ENCODE peak calls at places on chromosome 15, in eight cellular contexts. E is A549, D is Peyer's patch, N is aorta, V is SJSA1, W is PC-3, P is upper lobe of right lung, S is dorsolateral prefrontal cortex. O is an unnamed sample.

GRCh38 chr15:55742927-55743614 is at the start of gene PRTG:
- DNase-seq in E (peak), D (no peak), N (peak), V (peak), W (peak), P (peak), S (no peak), O (no peak)

GRCh38 chr15:63372018-63372705 is 9.5 kb downstream of the CA12 start:
- DNase-seq in E (peak), D (no peak), N (peak), V (peak), W (peak), P (no peak), S (no peak), O (peak)

GRCh38 chr15:78620021-78620838 is 566 bp downstream of the CHRNA3 start:
- DNase-seq in E (peak), D (no peak), N (no peak), V (peak), W (no peak), P (peak), S (no peak), O (no peak)

GRCh38 chr15:33094336-33094735 is 100.2 kb downstream of the FMN1 start:
- DNase-seq in E (no peak), D (no peak), N (no peak), V (no peak), W (no peak), P (no peak), S (no peak), O (no peak)

GRCh38 chr15:40511472-40512133 is 40.8 kb downstream of the CHST14 start:
- DNase-seq in E (peak), D (no peak), N (peak), V (no peak), W (peak), P (peak), S (no peak), O (no peak)

GRCh38 chr15:63601026-63601726 is 4.0 kb downstream of the FBXL22 start:
- DNase-seq in E (peak), D (peak), N (peak), V (no peak), W (no peak), P (peak), S (no peak), O (no peak)

GRCh38 chr15:58873267-58873666 is 60.2 kb downstream of the SLTM start:
- DNase-seq in E (no peak), D (no peak), N (no peak), V (no peak), W (peak), P (no peak), S (no peak), O (no peak)

GRCh38 chr15:83210619-83211018 is 3.0 kb upstream of the HDGFL3 start:
- DNase-seq in E (no peak), D (no peak), N (no peak), V (no peak), W (peak), P (no peak), S (no peak), O (no peak)

GRCh38 chr15:45637552-45638033 is 2.8 kb downstream of the SQOR start:
- DNase-seq in E (peak), D (peak), N (peak), V (no peak), W (peak), P (no peak), S (no peak), O (no peak)

GRCh38 chr15:60483042-60483441 is 4.1 kb upstream of the ICE2 start:
- DNase-seq in E (no peak), D (no peak), N (no peak), V (no peak), W (no peak), P (no peak), S (no peak), O (no peak)

GRCh38 chr15:79682851-79683288 is 213.9 kb downstream of the MTHFS start:
- DNase-seq in E (peak), D (no peak), N (no peak), V (no peak), W (peak), P (no peak), S (no peak), O (no peak)

GRCh38 chr15:27399236-27399635 is 428.3 kb downstream of the GABRG3 start:
- DNase-seq in E (no peak), D (no peak), N (no peak), V (no peak), W (no peak), P (no peak), S (no peak), O (no peak)

GRCh38 chr15:101570238-101570637 is 80.7 kb upstream of the PCSK6 start:
- DNase-seq in E (no peak), D (no peak), N (no peak), V (no peak), W (peak), P (no peak), S (no peak), O (no peak)

GRCh38 chr15:59688383-59688887 is 685 bp downstream of the BNIP2 start:
- DNase-seq in E (peak), D (peak), N (no peak), V (no peak), W (peak), P (no peak), S (no peak), O (no peak)

GRCh38 chr15:72141171-72142084 is 23.2 kb downstream of the SENP8 start:
- DNase-seq in E (no peak), D (peak), N (no peak), V (no peak), W (no peak), P (no peak), S (no peak), O (no peak)

GRCh38 chr15:38894260-38894948 is 329.8 kb upstream of the RASGRP1 start:
- DNase-seq in E (peak), D (no peak), N (no peak), V (peak), W (peak), P (no peak), S (no peak), O (no peak)

GRCh38 chr15:43930556-43930955 is 103.8 kb downstream of the WDR76 start:
- DNase-seq in E (no peak), D (peak), N (no peak), V (no peak), W (no peak), P (no peak), S (no peak), O (no peak)

GRCh38 chr15:70318996-70319465 is 221.3 kb upstream of the TLE3 start:
- DNase-seq in E (no peak), D (peak), N (peak), V (peak), W (peak), P (no peak), S (no peak), O (no peak)

GRCh38 chr15:76809704-76810103 is 95.4 kb downstream of the SCAPER start:
- DNase-seq in E (no peak), D (no peak), N (no peak), V (no peak), W (no peak), P (no peak), S (no peak), O (no peak)

DNA sequence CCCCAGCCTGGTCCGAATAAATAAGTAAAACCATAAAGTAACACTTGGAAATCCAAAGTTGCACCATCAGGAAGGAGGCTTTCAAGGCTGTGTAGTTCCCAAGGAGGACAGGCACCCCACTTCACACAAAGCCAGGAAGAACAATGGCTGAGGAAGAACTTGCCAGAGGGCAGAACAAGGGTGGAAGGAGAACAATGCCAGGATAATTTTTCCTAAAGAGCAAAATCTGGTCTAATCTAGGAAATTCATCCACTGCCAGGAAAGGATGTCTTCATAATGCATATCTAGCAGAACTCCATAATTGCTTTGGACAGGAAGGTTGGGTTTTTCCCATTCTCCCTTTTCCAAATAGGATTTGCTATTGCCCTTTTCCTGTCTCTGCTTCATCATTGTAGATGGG is 15.7 kb upstream of the ARID3B start:
- DNase-seq in E (no peak), D (no peak), N (no peak), V (no peak), W (peak), P (no peak), S (no peak), O (no peak)
- H3K27ac ChIP-seq in E (peak), D (no peak), N (no peak), V (peak), W (peak), P (no peak), S (no peak), O (no peak)

GRCh38 chr15:91954211-91954804 is 100.8 kb downstream of the SLCO3A1 start:
- DNase-seq in E (no peak), D (no peak), N (no peak), V (no peak), W (peak), P (no peak), S (no peak), O (no peak)
- H3K27ac ChIP-seq in E (peak), D (no peak), N (no peak), V (no peak), W (no peak), P (no peak), S (no peak), O (no peak)

DNA sequence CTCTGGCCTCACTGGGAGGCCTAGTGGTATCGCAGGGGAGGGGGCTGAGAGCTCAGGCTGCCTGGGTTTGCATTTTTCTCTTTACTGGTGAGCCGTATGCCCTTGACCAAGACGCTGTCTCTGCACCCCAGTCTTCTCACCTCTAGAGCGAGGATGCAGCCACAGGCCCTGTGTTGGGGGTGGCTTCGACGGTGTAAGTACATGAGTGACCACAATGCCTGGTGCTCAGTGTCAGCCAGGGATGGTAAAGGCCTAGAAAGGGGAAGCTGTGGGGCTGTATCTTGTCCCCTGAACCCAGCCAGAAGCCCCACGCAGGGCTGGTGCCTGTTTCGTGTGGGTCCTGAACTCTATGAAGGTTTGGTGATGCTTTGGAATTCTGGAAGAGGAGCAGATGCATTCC is 19.8 kb downstream of the SYNM start:
- DNase-seq in E (no peak), D (no peak), N (no peak), V (no peak), W (no peak), P (no peak), S (no peak), O (no peak)
- H3K27ac ChIP-seq in E (peak), D (no peak), N (peak), V (peak), W (peak), P (no peak), S (no peak), O (peak)

GRCh38 chr15:80778621-80778963 is 578 bp upstream of the CEMIP start:
- DNase-seq in E (peak), D (no peak), N (no peak), V (no peak), W (no peak), P (no peak), S (no peak), O (no peak)
- H3K27ac ChIP-seq in E (peak), D (no peak), N (no peak), V (no peak), W (peak), P (no peak), S (no peak), O (no peak)

GRCh38 chr15:48449734-48450133 is 118.5 kb downstream of the DUT start:
- DNase-seq in E (no peak), D (no peak), N (no peak), V (no peak), W (no peak), P (no peak), S (no peak), O (no peak)

GRCh38 chr15:48447657-48448056 is 116.4 kb downstream of the DUT start:
- DNase-seq in E (no peak), D (no peak), N (no peak), V (no peak), W (peak), P (no peak), S (no peak), O (no peak)

GRCh38 chr15:48451241-48451640 is 120.0 kb downstream of the DUT start:
- DNase-seq in E (no peak), D (no peak), N (no peak), V (no peak), W (no peak), P (no peak), S (no peak), O (no peak)

GRCh38 chr15:48451736-48452135 is 120.5 kb downstream of the DUT start:
- DNase-seq in E (no peak), D (no peak), N (no peak), V (no peak), W (no peak), P (no peak), S (no peak), O (no peak)

DNA sequence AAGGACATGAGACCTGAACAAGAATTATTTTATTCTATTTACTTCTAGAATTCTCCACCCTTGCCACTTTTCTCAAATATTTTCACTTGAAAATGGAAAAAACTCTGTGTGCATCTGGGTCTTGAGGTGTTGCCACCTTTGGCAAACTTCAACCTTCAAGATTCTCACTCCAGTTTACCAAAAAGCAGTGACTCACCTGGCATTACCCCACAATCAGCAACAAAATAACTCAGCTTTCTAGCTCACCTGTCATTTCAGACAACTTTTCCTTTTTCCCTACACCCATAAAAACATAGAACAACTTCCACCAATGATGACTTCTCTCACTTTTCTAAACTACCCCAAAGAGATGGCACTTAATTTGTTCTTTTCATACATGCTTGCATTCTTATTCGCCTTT is 115.8 kb downstream of the DUT start:
- DNase-seq in E (no peak), D (no peak), N (no peak), V (no peak), W (peak), P (no peak), S (no peak), O (no peak)
- H3K27ac ChIP-seq in E (no peak), D (no peak), N (no peak), V (peak), W (peak), P (no peak), S (no peak), O (no peak)

GRCh38 chr15:37774961-37775360 is 159.5 kb upstream of the TMCO5A start:
- DNase-seq in E (no peak), D (no peak), N (no peak), V (no peak), W (no peak), P (no peak), S (no peak), O (no peak)
- H3K27ac ChIP-seq in E (no peak), D (no peak), N (no peak), V (no peak), W (no peak), P (no peak), S (no peak), O (no peak)

DNA sequence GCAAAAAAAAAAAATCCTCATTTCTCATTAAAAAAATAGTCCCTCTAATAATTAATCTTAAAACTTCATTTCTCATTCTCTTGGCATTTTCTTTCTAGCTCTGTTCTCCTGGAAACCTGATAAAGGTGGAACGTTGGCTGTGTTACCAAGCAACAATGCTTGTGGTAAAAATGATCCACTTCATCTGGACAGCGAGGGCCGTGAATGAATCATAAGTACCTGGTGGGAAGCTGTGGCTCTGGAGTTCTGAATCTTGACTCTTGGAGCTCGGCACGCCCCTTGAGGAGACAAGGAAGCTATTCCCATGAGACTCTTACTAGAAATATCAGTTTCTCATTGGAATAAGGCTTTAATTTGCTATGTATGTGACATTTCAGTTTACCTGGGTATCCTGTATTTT is 32.5 kb downstream of the BCL2L10 start:
- DNase-seq in E (peak), D (no peak), N (no peak), V (no peak), W (peak), P (no peak), S (no peak), O (peak)
- H3K27ac ChIP-seq in E (peak), D (no peak), N (no peak), V (no peak), W (peak), P (no peak), S (no peak), O (no peak)

DNA sequence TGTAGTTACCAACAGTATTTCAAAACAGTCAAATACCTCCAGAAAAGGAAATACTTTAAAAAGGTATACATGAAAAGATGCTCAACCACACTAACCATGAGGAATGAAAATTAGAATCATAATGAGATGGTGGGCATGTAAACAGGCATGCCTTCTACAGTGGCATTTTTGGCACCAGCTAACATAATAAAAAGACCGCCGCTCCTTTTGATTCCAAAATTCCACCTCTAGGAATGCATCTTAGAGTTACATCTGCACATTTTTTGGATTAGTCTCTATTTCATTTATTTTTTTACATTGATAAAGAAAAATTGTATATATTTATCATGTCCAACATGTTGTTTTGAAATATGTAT is 37.0 kb upstream of the SPTBN5 start:
- DNase-seq in E (no peak), D (no peak), N (no peak), V (no peak), W (no peak), P (no peak), S (no peak), O (no peak)
- H3K27ac ChIP-seq in E (peak), D (peak), N (no peak), V (peak), W (peak), P (peak), S (no peak), O (no peak)

DNA sequence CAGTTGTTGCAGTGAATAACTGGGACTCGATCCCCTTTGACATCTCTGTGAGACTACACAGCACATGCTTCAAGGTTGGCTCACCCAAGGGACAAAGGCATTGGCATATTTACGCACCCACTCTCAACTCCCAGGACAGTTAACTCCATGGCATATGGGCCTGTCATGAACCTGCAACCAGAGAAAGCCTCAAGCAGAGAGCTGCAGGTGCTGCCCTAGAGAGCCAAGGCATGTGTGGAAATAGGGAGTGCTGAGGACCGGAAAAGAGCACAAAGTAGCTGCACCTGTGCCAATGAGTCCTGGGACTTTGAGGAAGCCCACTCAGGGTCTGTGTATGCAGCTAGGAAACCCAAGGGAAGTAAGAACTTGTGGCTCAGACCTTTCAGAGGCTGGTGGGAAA is 32.9 kb upstream of the SLC24A5 start:
- DNase-seq in E (no peak), D (no peak), N (no peak), V (no peak), W (no peak), P (no peak), S (no peak), O (no peak)
- H3K27ac ChIP-seq in E (no peak), D (no peak), N (no peak), V (no peak), W (no peak), P (no peak), S (no peak), O (no peak)

DNA sequence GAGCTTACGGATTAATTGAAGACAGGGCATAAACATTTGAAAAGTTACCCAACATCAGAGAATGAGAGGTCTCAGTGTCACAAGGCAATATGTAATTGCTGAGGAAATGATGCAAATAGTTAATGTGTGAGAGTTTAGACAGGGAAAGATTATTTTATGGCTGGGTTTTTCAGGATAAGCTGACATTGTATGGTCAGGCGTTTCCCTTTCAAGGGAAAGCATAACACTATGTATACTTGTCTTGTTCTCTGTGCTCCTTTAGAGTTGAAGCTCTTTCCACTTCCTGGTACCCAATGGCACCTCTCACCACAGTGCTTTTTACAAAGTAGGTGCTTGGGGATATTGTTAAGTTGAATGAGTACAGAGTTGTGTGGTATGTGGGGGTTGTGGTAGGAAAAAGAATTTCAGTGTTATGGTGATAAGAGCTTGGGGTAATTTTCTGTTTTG is 19.9 kb downstream of the IQGAP1 start:
- DNase-seq in E (no peak), D (no peak), N (no peak), V (no peak), W (no peak), P (no peak), S (no peak), O (no peak)
- H3K27ac ChIP-seq in E (peak), D (peak), N (peak), V (no peak), W (no peak), P (peak), S (peak), O (no peak)